ENCODE peak calls at places on chromosome 17, in ten cellular contexts. One of them, this sample, is unnamed.

GRCh38 chr17:74750327-74751069 is 2.1 kb downstream of the NHERF1 start:
- DNase-seq in fibroblast of lung: no peak
- DNase-seq in kidney: no peak
- DNase-seq in K562: no peak
- DNase-seq in keratinocyte: no peak
- DNase-seq in PC-3: peak
- DNase-seq in endothelial cell of umbilical vein: no peak
- DNase-seq in IMR-90: no peak
- DNase-seq in H9: no peak
- DNase-seq in H1: no peak
- DNase-seq in this sample: no peak

GRCh38 chr17:40458001-40458791 is 14.9 kb downstream of the IGFBP4 start:
- DNase-seq in fibroblast of lung: peak
- DNase-seq in kidney: no peak
- DNase-seq in K562: no peak
- DNase-seq in keratinocyte: peak
- DNase-seq in PC-3: peak
- DNase-seq in endothelial cell of umbilical vein: no peak
- DNase-seq in IMR-90: peak
- DNase-seq in H9: no peak
- DNase-seq in H1: no peak
- DNase-seq in this sample: no peak

GRCh38 chr17:81317436-81317821 is 22.3 kb upstream of the SLC38A10 start:
- DNase-seq in fibroblast of lung: no peak
- DNase-seq in kidney: no peak
- DNase-seq in K562: no peak
- DNase-seq in keratinocyte: no peak
- DNase-seq in PC-3: no peak
- DNase-seq in endothelial cell of umbilical vein: no peak
- DNase-seq in IMR-90: no peak
- DNase-seq in H9: no peak
- DNase-seq in H1: no peak
- DNase-seq in this sample: no peak

GRCh38 chr17:29796652-29797051 is 133.4 kb downstream of the SSH2 start:
- DNase-seq in fibroblast of lung: no peak
- DNase-seq in kidney: no peak
- DNase-seq in K562: no peak
- DNase-seq in keratinocyte: no peak
- DNase-seq in PC-3: no peak
- DNase-seq in endothelial cell of umbilical vein: no peak
- DNase-seq in IMR-90: no peak
- DNase-seq in H9: no peak
- DNase-seq in H1: no peak
- DNase-seq in this sample: no peak

GRCh38 chr17:280216-280615 is 72.4 kb downstream of the RPH3AL start:
- DNase-seq in fibroblast of lung: no peak
- DNase-seq in kidney: peak
- DNase-seq in K562: no peak
- DNase-seq in keratinocyte: no peak
- DNase-seq in PC-3: no peak
- DNase-seq in endothelial cell of umbilical vein: peak
- DNase-seq in IMR-90: no peak
- DNase-seq in H9: no peak
- DNase-seq in H1: no peak
- DNase-seq in this sample: no peak

GRCh38 chr17:63697341-63698286 is 2.3 kb downstream of the LIMD2 start:
- DNase-seq in fibroblast of lung: no peak
- DNase-seq in kidney: peak
- DNase-seq in K562: peak
- DNase-seq in keratinocyte: no peak
- DNase-seq in PC-3: peak
- DNase-seq in endothelial cell of umbilical vein: peak
- DNase-seq in IMR-90: no peak
- DNase-seq in H9: peak
- DNase-seq in H1: no peak
- DNase-seq in this sample: peak

GRCh38 chr17:29807520-29808361 is 122.3 kb downstream of the SSH2 start:
- DNase-seq in fibroblast of lung: peak
- DNase-seq in kidney: no peak
- DNase-seq in K562: peak
- DNase-seq in keratinocyte: peak
- DNase-seq in PC-3: peak
- DNase-seq in endothelial cell of umbilical vein: peak
- DNase-seq in IMR-90: peak
- DNase-seq in H9: peak
- DNase-seq in H1: no peak
- DNase-seq in this sample: peak

GRCh38 chr17:9273334-9274118 is 252.2 kb downstream of the NTN1 start:
- DNase-seq in fibroblast of lung: peak
- DNase-seq in kidney: no peak
- DNase-seq in K562: no peak
- DNase-seq in keratinocyte: no peak
- DNase-seq in PC-3: no peak
- DNase-seq in endothelial cell of umbilical vein: no peak
- DNase-seq in IMR-90: peak
- DNase-seq in H9: no peak
- DNase-seq in H1: no peak
- DNase-seq in this sample: peak

GRCh38 chr17:81135503-81136283 is 29.6 kb upstream of the PVALEF start:
- DNase-seq in fibroblast of lung: no peak
- DNase-seq in kidney: no peak
- DNase-seq in K562: no peak
- DNase-seq in keratinocyte: no peak
- DNase-seq in PC-3: no peak
- DNase-seq in endothelial cell of umbilical vein: no peak
- DNase-seq in IMR-90: no peak
- DNase-seq in H9: no peak
- DNase-seq in H1: no peak
- DNase-seq in this sample: no peak

GRCh38 chr17:71024172-71024571 is 854.8 kb downstream of the KCNJ2 start:
- DNase-seq in fibroblast of lung: peak
- DNase-seq in kidney: no peak
- DNase-seq in K562: no peak
- DNase-seq in keratinocyte: no peak
- DNase-seq in PC-3: no peak
- DNase-seq in endothelial cell of umbilical vein: no peak
- DNase-seq in IMR-90: peak
- DNase-seq in H9: no peak
- DNase-seq in H1: no peak
- DNase-seq in this sample: no peak

GRCh38 chr17:382644-383533 is 30.3 kb upstream of the RPH3AL start:
- DNase-seq in fibroblast of lung: peak
- DNase-seq in kidney: no peak
- DNase-seq in K562: peak
- DNase-seq in keratinocyte: no peak
- DNase-seq in PC-3: no peak
- DNase-seq in endothelial cell of umbilical vein: no peak
- DNase-seq in IMR-90: peak
- DNase-seq in H9: peak
- DNase-seq in H1: no peak
- DNase-seq in this sample: peak

GRCh38 chr17:44995602-44996001 is 27.5 kb upstream of the C1QL1 start:
- DNase-seq in fibroblast of lung: no peak
- DNase-seq in kidney: no peak
- DNase-seq in K562: no peak
- DNase-seq in keratinocyte: no peak
- DNase-seq in PC-3: no peak
- DNase-seq in endothelial cell of umbilical vein: no peak
- DNase-seq in IMR-90: no peak
- DNase-seq in H9: no peak
- DNase-seq in H1: no peak
- DNase-seq in this sample: no peak
- H3K9ac ChIP-seq in fibroblast of lung: no peak
- H3K9ac ChIP-seq in kidney: no peak
- H3K9ac ChIP-seq in K562: no peak
- H3K9ac ChIP-seq in keratinocyte: no peak
- H3K9ac ChIP-seq in PC-3: no peak
- H3K9ac ChIP-seq in endothelial cell of umbilical vein: no peak
- H3K9ac ChIP-seq in IMR-90: no peak
- H3K9ac ChIP-seq in H9: no peak
- H3K9ac ChIP-seq in H1: no peak
- H3K9ac ChIP-seq in this sample: no peak

GRCh38 chr17:57457188-57457587 is 200.9 kb downstream of the MSI2 start:
- DNase-seq in fibroblast of lung: no peak
- DNase-seq in kidney: no peak
- DNase-seq in K562: no peak
- DNase-seq in keratinocyte: no peak
- DNase-seq in PC-3: no peak
- DNase-seq in endothelial cell of umbilical vein: no peak
- DNase-seq in IMR-90: no peak
- DNase-seq in H9: no peak
- DNase-seq in H1: no peak
- DNase-seq in this sample: no peak

GRCh38 chr17:57458718-57459285 is 202.5 kb downstream of the MSI2 start:
- DNase-seq in fibroblast of lung: no peak
- DNase-seq in kidney: no peak
- DNase-seq in K562: no peak
- DNase-seq in keratinocyte: no peak
- DNase-seq in PC-3: no peak
- DNase-seq in endothelial cell of umbilical vein: no peak
- DNase-seq in IMR-90: no peak
- DNase-seq in H9: no peak
- DNase-seq in H1: no peak
- DNase-seq in this sample: no peak

GRCh38 chr17:57462007-57462579 is 205.8 kb downstream of the MSI2 start:
- DNase-seq in fibroblast of lung: no peak
- DNase-seq in kidney: no peak
- DNase-seq in K562: no peak
- DNase-seq in keratinocyte: no peak
- DNase-seq in PC-3: no peak
- DNase-seq in endothelial cell of umbilical vein: no peak
- DNase-seq in IMR-90: no peak
- DNase-seq in H9: no peak
- DNase-seq in H1: no peak
- DNase-seq in this sample: no peak

GRCh38 chr17:57461082-57461481 is 204.8 kb downstream of the MSI2 start:
- DNase-seq in fibroblast of lung: no peak
- DNase-seq in kidney: no peak
- DNase-seq in K562: no peak
- DNase-seq in keratinocyte: no peak
- DNase-seq in PC-3: no peak
- DNase-seq in endothelial cell of umbilical vein: no peak
- DNase-seq in IMR-90: peak
- DNase-seq in H9: no peak
- DNase-seq in H1: no peak
- DNase-seq in this sample: no peak

DNA sequence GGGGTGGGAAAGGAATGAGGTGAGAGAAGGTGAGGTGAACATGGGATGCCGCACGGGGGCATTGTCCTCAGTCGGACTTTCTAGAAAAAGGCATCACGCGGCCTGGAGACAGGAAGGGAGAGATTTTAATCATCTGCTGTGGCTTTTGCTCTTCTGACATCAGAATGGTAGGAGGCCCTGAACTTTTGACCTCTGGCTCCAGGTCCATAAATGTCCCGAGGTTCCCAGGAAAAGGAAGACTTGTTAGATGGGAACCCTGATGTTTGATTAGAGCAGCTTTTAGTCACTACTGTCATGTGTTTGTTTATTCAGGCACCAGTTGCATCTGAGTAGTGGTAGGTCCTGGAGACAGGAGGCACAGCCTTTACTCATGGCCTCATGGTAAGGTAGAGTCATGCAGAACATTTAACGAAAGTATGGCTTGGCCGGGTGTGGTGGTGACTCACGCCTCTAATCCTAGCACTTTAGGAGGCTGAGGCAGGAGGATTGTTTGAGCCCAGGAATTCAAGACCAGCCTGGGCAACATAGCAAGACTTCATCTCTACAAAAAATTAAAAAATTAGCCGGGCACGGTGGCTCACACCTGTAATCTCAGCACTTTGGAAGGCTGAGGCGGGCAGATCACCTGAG is 203.1 kb downstream of the MSI2 start:
- DNase-seq in fibroblast of lung: peak
- DNase-seq in kidney: no peak
- DNase-seq in K562: peak
- DNase-seq in keratinocyte: no peak
- DNase-seq in PC-3: peak
- DNase-seq in endothelial cell of umbilical vein: no peak
- DNase-seq in IMR-90: peak
- DNase-seq in H9: no peak
- DNase-seq in H1: no peak
- DNase-seq in this sample: no peak
- TF ChIP-seq CTCF in fibroblast of lung: no peak
- TF ChIP-seq CTCF in kidney: no peak
- TF ChIP-seq CTCF in K562: peak
- TF ChIP-seq CTCF in keratinocyte: no peak
- TF ChIP-seq CTCF in PC-3: no peak
- TF ChIP-seq CTCF in endothelial cell of umbilical vein: no peak
- TF ChIP-seq CTCF in IMR-90: no peak
- TF ChIP-seq CTCF in H9: no peak
- TF ChIP-seq CTCF in H1: no peak
- TF ChIP-seq CTCF in this sample: no peak

GRCh38 chr17:46863383-46864121 is 12.2 kb downstream of the WNT9B start:
- DNase-seq in fibroblast of lung: no peak
- DNase-seq in kidney: peak
- DNase-seq in K562: no peak
- DNase-seq in keratinocyte: no peak
- DNase-seq in PC-3: no peak
- DNase-seq in endothelial cell of umbilical vein: no peak
- DNase-seq in IMR-90: no peak
- DNase-seq in H9: no peak
- DNase-seq in H1: no peak
- DNase-seq in this sample: peak
- H3K9ac ChIP-seq in fibroblast of lung: no peak
- H3K9ac ChIP-seq in kidney: no peak
- H3K9ac ChIP-seq in K562: peak
- H3K9ac ChIP-seq in keratinocyte: no peak
- H3K9ac ChIP-seq in PC-3: no peak
- H3K9ac ChIP-seq in endothelial cell of umbilical vein: no peak
- H3K9ac ChIP-seq in IMR-90: no peak
- H3K9ac ChIP-seq in H9: no peak
- H3K9ac ChIP-seq in H1: no peak
- H3K9ac ChIP-seq in this sample: no peak

GRCh38 chr17:68785565-68786486 is 169.4 kb downstream of the ABCA8 start:
- DNase-seq in fibroblast of lung: no peak
- DNase-seq in kidney: no peak
- DNase-seq in K562: no peak
- DNase-seq in keratinocyte: no peak
- DNase-seq in PC-3: peak
- DNase-seq in endothelial cell of umbilical vein: no peak
- DNase-seq in IMR-90: no peak
- DNase-seq in H9: no peak
- DNase-seq in H1: no peak
- DNase-seq in this sample: no peak
- TF ChIP-seq CTCF in fibroblast of lung: no peak
- TF ChIP-seq CTCF in kidney: no peak
- TF ChIP-seq CTCF in K562: no peak
- TF ChIP-seq CTCF in keratinocyte: no peak
- TF ChIP-seq CTCF in PC-3: peak
- TF ChIP-seq CTCF in endothelial cell of umbilical vein: no peak
- TF ChIP-seq CTCF in IMR-90: no peak
- TF ChIP-seq CTCF in H9: no peak
- TF ChIP-seq CTCF in H1: no peak
- TF ChIP-seq CTCF in this sample: no peak

GRCh38 chr17:56754523-56755208 is 79.1 kb downstream of the C17orf67 start:
- DNase-seq in fibroblast of lung: peak
- DNase-seq in kidney: no peak
- DNase-seq in K562: no peak
- DNase-seq in keratinocyte: no peak
- DNase-seq in PC-3: peak
- DNase-seq in endothelial cell of umbilical vein: peak
- DNase-seq in IMR-90: peak
- DNase-seq in H9: no peak
- DNase-seq in H1: no peak
- DNase-seq in this sample: peak
- H3K9ac ChIP-seq in fibroblast of lung: peak
- H3K9ac ChIP-seq in kidney: no peak
- H3K9ac ChIP-seq in K562: no peak
- H3K9ac ChIP-seq in keratinocyte: no peak
- H3K9ac ChIP-seq in PC-3: no peak
- H3K9ac ChIP-seq in endothelial cell of umbilical vein: peak
- H3K9ac ChIP-seq in IMR-90: peak
- H3K9ac ChIP-seq in H9: no peak
- H3K9ac ChIP-seq in H1: no peak
- H3K9ac ChIP-seq in this sample: no peak

This sample was measured in endodermal cell.